ENCODE peak calls at places on chromosomes 11 and 22, in nine cellular contexts. One of them, this sample, is unnamed.
A peak's percentile ranks its signal among the peaks of the same experiment; 100 is the strongest.

GRCh38 chr11:2309251-2310072 is 7.6 kb downstream of the TSPAN32 start:
- DNase-seq in mucosa of gallbladder: no peak
- DNase-seq in NCI-H345: no peak
- DNase-seq in prostate gland: no peak
- DNase-seq in HFFc6: no peak
- DNase-seq in CD4-positive, CD25-positive, alpha-beta regulatory T cell: no peak
- DNase-seq in psoas muscle: no peak
- DNase-seq in T-helper 2 cell: no peak
- DNase-seq in WERI-Rb-1: no peak
- DNase-seq in this sample: no peak

GRCh38 chr11:118650366-118650765 is 29.1 kb downstream of the TREH start:
- DNase-seq in mucosa of gallbladder: no peak
- DNase-seq in NCI-H345: no peak
- DNase-seq in prostate gland: no peak
- DNase-seq in HFFc6: no peak
- DNase-seq in CD4-positive, CD25-positive, alpha-beta regulatory T cell: no peak
- DNase-seq in psoas muscle: no peak
- DNase-seq in T-helper 2 cell: no peak
- DNase-seq in WERI-Rb-1: no peak
- DNase-seq in this sample: no peak

GRCh38 chr11:58133329-58134076 is 8.2 kb upstream of the OR9I1 start:
- DNase-seq in mucosa of gallbladder: no peak
- DNase-seq in NCI-H345: no peak
- DNase-seq in prostate gland: no peak
- DNase-seq in HFFc6: no peak
- DNase-seq in CD4-positive, CD25-positive, alpha-beta regulatory T cell: no peak
- DNase-seq in psoas muscle: no peak
- DNase-seq in T-helper 2 cell: no peak
- DNase-seq in WERI-Rb-1: no peak
- DNase-seq in this sample: no peak

GRCh38 chr11:67357831-67358555 is 4.6 kb upstream of the POLD4 start:
- DNase-seq in mucosa of gallbladder: no peak
- DNase-seq in NCI-H345: no peak
- DNase-seq in prostate gland: no peak
- DNase-seq in HFFc6: peak; percentile 50
- DNase-seq in CD4-positive, CD25-positive, alpha-beta regulatory T cell: no peak
- DNase-seq in psoas muscle: no peak
- DNase-seq in T-helper 2 cell: no peak
- DNase-seq in WERI-Rb-1: no peak
- DNase-seq in this sample: no peak

GRCh38 chr11:105132716-105133511 is 6.7 kb downstream of the CARD18 start:
- DNase-seq in mucosa of gallbladder: no peak
- DNase-seq in NCI-H345: no peak
- DNase-seq in prostate gland: no peak
- DNase-seq in HFFc6: peak; percentile 57
- DNase-seq in CD4-positive, CD25-positive, alpha-beta regulatory T cell: no peak
- DNase-seq in psoas muscle: no peak
- DNase-seq in T-helper 2 cell: no peak
- DNase-seq in WERI-Rb-1: no peak
- DNase-seq in this sample: no peak

GRCh38 chr22:28937206-28938025 is 54.0 kb downstream of the ZNRF3 start:
- DNase-seq in mucosa of gallbladder: no peak
- DNase-seq in NCI-H345: no peak
- DNase-seq in prostate gland: peak; percentile 36
- DNase-seq in HFFc6: no peak
- DNase-seq in CD4-positive, CD25-positive, alpha-beta regulatory T cell: no peak
- DNase-seq in psoas muscle: no peak
- DNase-seq in T-helper 2 cell: no peak
- DNase-seq in WERI-Rb-1: no peak
- DNase-seq in this sample: no peak

GRCh38 chr22:31611065-31611760 is 50.8 kb downstream of the PISD start:
- DNase-seq in mucosa of gallbladder: no peak
- DNase-seq in NCI-H345: no peak
- DNase-seq in prostate gland: no peak
- DNase-seq in HFFc6: no peak
- DNase-seq in CD4-positive, CD25-positive, alpha-beta regulatory T cell: no peak
- DNase-seq in psoas muscle: no peak
- DNase-seq in T-helper 2 cell: no peak
- DNase-seq in WERI-Rb-1: no peak
- DNase-seq in this sample: no peak

GRCh38 chr11:66421492-66422205 is 814 bp downstream of the NPAS4 start:
- DNase-seq in mucosa of gallbladder: peak; percentile 94
- DNase-seq in NCI-H345: peak; percentile 23
- DNase-seq in prostate gland: peak; percentile 91
- DNase-seq in HFFc6: peak; percentile 71
- DNase-seq in CD4-positive, CD25-positive, alpha-beta regulatory T cell: peak; percentile 86
- DNase-seq in psoas muscle: peak; percentile 93
- DNase-seq in T-helper 2 cell: peak; percentile 73
- DNase-seq in WERI-Rb-1: peak; percentile 33
- DNase-seq in this sample: peak; percentile 52

GRCh38 chr11:111081021-111081511 is 164.5 kb upstream of the POU2AF2 start:
- DNase-seq in mucosa of gallbladder: no peak
- DNase-seq in NCI-H345: peak; percentile 53
- DNase-seq in prostate gland: no peak
- DNase-seq in HFFc6: no peak
- DNase-seq in CD4-positive, CD25-positive, alpha-beta regulatory T cell: no peak
- DNase-seq in psoas muscle: no peak
- DNase-seq in T-helper 2 cell: no peak
- DNase-seq in WERI-Rb-1: no peak
- DNase-seq in this sample: no peak

GRCh38 chr11:3723014-3723708 is 52.0 kb upstream of the CHRNA10 start:
- DNase-seq in mucosa of gallbladder: no peak
- DNase-seq in NCI-H345: no peak
- DNase-seq in prostate gland: no peak
- DNase-seq in HFFc6: peak; percentile 98
- DNase-seq in CD4-positive, CD25-positive, alpha-beta regulatory T cell: no peak
- DNase-seq in psoas muscle: no peak
- DNase-seq in T-helper 2 cell: no peak
- DNase-seq in WERI-Rb-1: no peak
- DNase-seq in this sample: no peak

GRCh38 chr22:24926428-24926725 is 20.1 kb downstream of the LHFPL7 start:
- DNase-seq in mucosa of gallbladder: no peak
- DNase-seq in NCI-H345: no peak
- DNase-seq in prostate gland: no peak
- DNase-seq in HFFc6: no peak
- DNase-seq in CD4-positive, CD25-positive, alpha-beta regulatory T cell: no peak
- DNase-seq in psoas muscle: no peak
- DNase-seq in T-helper 2 cell: no peak
- DNase-seq in WERI-Rb-1: no peak
- DNase-seq in this sample: no peak

GRCh38 chr22:31646186-31647019 is 15.6 kb downstream of the PISD start:
- DNase-seq in mucosa of gallbladder: no peak
- DNase-seq in NCI-H345: no peak
- DNase-seq in prostate gland: no peak
- DNase-seq in HFFc6: peak; percentile 97
- DNase-seq in CD4-positive, CD25-positive, alpha-beta regulatory T cell: no peak
- DNase-seq in psoas muscle: no peak
- DNase-seq in T-helper 2 cell: no peak
- DNase-seq in WERI-Rb-1: no peak
- DNase-seq in this sample: no peak

GRCh38 chr11:117606807-117607206 is 190.2 kb downstream of the DSCAML1 start:
- DNase-seq in mucosa of gallbladder: no peak
- DNase-seq in NCI-H345: no peak
- DNase-seq in prostate gland: no peak
- DNase-seq in HFFc6: no peak
- DNase-seq in CD4-positive, CD25-positive, alpha-beta regulatory T cell: no peak
- DNase-seq in psoas muscle: no peak
- DNase-seq in T-helper 2 cell: no peak
- DNase-seq in WERI-Rb-1: no peak
- DNase-seq in this sample: no peak

GRCh38 chr11:71237853-71238252 is 14.5 kb downstream of the SHANK2 start:
- DNase-seq in mucosa of gallbladder: no peak
- DNase-seq in NCI-H345: no peak
- DNase-seq in prostate gland: no peak
- DNase-seq in HFFc6: no peak
- DNase-seq in CD4-positive, CD25-positive, alpha-beta regulatory T cell: no peak
- DNase-seq in psoas muscle: no peak
- DNase-seq in T-helper 2 cell: no peak
- DNase-seq in WERI-Rb-1: no peak
- DNase-seq in this sample: no peak

GRCh38 chr11:102560555-102561011 is 30.0 kb upstream of the MMP7 start:
- DNase-seq in mucosa of gallbladder: no peak
- DNase-seq in NCI-H345: no peak
- DNase-seq in prostate gland: peak; percentile 78
- DNase-seq in HFFc6: peak; percentile 64
- DNase-seq in CD4-positive, CD25-positive, alpha-beta regulatory T cell: peak; percentile 20
- DNase-seq in psoas muscle: no peak
- DNase-seq in T-helper 2 cell: no peak
- DNase-seq in WERI-Rb-1: no peak
- DNase-seq in this sample: no peak

This sample was measured in NCI-H748 treated with DMSO at 0.1 percent for 48 hours.